ENCODE peak calls at places on chromosomes 2 and 18, in nine cellular contexts. F is PC-9, R is PC-3, X is astrocyte, U is brain microvascular endothelial cell, K is cardiac muscle cell, B is heart left ventricle, N is tibial artery, C is neural progenitor cell. I is an unnamed sample.
A peak's percentile ranks its signal among the peaks of the same experiment; 100 is the strongest.

GRCh38 chr2:218727502-218728165 is 17.0 kb downstream of the TTLL4 start:
- DNase-seq in F (no peak), R (peak; percentile 65), X (no peak), U (no peak), K (peak; percentile 47), B (no peak), N (no peak), C (no peak), I (no peak)

GRCh38 chr18:45522371-45522770 is 92.9 kb upstream of the SLC14A2 start:
- DNase-seq in F (no peak), R (no peak), X (peak; percentile 90), U (peak; percentile 33), K (peak; percentile 61), B (no peak), N (peak; percentile 73), C (no peak), I (peak; percentile 39)

GRCh38 chr2:136932700-136933099 is 167.4 kb downstream of the THSD7B start:
- DNase-seq in F (no peak), R (peak; percentile 61), X (no peak), U (peak; percentile 45), K (no peak), B (no peak), N (no peak), C (peak; percentile 67), I (no peak)

GRCh38 chr2:10712186-10712809 is 9.1 kb upstream of the ATP6V1C2 start:
- DNase-seq in F (no peak), R (no peak), X (no peak), U (no peak), K (no peak), B (no peak), N (no peak), C (no peak), I (no peak)

GRCh38 chr2:163191372-163191771 is 352.8 kb upstream of the KCNH7 start:
- DNase-seq in F (peak; percentile 4), R (peak; percentile 61), X (peak; percentile 29), U (peak; percentile 39), K (peak; percentile 74), B (no peak), N (no peak), C (peak; percentile 62), I (no peak)

GRCh38 chr18:37251679-37252078 is 313.9 kb downstream of the CELF4 start:
- DNase-seq in F (peak; percentile 23), R (peak; percentile 49), X (no peak), U (no peak), K (peak; percentile 10), B (no peak), N (no peak), C (no peak), I (no peak)

GRCh38 chr2:45119038-45119437 is 109.8 kb upstream of the SIX2 start:
- DNase-seq in F (peak; percentile 35), R (peak; percentile 80), X (peak; percentile 72), U (peak; percentile 40), K (peak; percentile 50), B (no peak), N (no peak), C (no peak), I (no peak)

GRCh38 chr2:55090702-55091101 is 40.5 kb upstream of the RTN4 start:
- DNase-seq in F (no peak), R (no peak), X (no peak), U (no peak), K (no peak), B (no peak), N (no peak), C (no peak), I (no peak)

GRCh38 chr2:118431997-118432396 is 343.7 kb downstream of the INSIG2 start:
- DNase-seq in F (no peak), R (no peak), X (no peak), U (no peak), K (no peak), B (no peak), N (no peak), C (no peak), I (no peak)

GRCh38 chr2:241003369-241003768 is 5.0 kb downstream of the SNED1 start:
- DNase-seq in F (no peak), R (no peak), X (no peak), U (no peak), K (no peak), B (no peak), N (no peak), C (no peak), I (no peak)

GRCh38 chr2:207394812-207395534 is 134.8 kb upstream of the CREB1 start:
- DNase-seq in F (peak; percentile 79), R (peak; percentile 99), X (peak; percentile 100), U (peak; percentile 100), K (peak; percentile 98), B (peak; percentile 25), N (no peak), C (no peak), I (peak; percentile 93)

GRCh38 chr2:223758131-223758840 is 79.1 kb downstream of the AP1S3 start:
- DNase-seq in F (no peak), R (no peak), X (no peak), U (no peak), K (no peak), B (no peak), N (no peak), C (no peak), I (no peak)

GRCh38 chr2:100125641-100126040 is 16.7 kb downstream of the AFF3 start:
- DNase-seq in F (no peak), R (no peak), X (no peak), U (no peak), K (no peak), B (no peak), N (no peak), C (no peak), I (no peak)
- H3K27me3 ChIP-seq in F (peaks cover 63% of the 10 kb centered on the region), R (no peaks in the 10 kb centered on the region), X (no peaks in the 10 kb centered on the region), U (no peaks in the 10 kb centered on the region), K (peaks cover 6% of the 10 kb centered on the region), B (no peaks in the 10 kb centered on the region), N (no peaks in the 10 kb centered on the region), C (peaks cover 92% of the 10 kb centered on the region), I (no peaks in the 10 kb centered on the region)

DNA sequence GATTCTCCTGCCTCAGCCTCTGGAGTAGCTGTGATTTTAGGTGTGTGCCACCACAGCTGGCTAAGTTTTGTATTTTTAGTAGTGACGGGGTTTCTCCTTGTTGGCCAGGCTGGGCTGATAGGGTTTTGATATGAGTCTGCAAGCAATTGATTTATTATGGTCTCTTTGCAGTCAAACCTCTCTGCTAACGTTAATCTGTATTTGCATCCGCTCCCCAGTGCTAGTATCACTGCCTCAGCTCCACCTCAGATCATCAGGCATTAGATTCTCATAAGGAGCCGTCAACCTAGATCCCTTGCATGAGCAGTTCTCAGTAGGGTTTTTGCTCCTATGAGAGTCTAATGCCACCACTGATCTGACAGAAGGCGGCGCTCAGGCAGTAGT is 19.0 kb downstream of the HAT1 start:
- DNase-seq in F (no peak), R (no peak), X (no peak), U (no peak), K (no peak), B (no peak), N (no peak), C (no peak), I (no peak)
- TF ChIP-seq CTCF in F (no peak), R (no peak), X (no peak), U (no peak), K (no peak), B (no peak), N (no peak), C (no peak), I (no peak)

GRCh38 chr18:26652501-26652900 is 104.1 kb upstream of the KCTD1 start:
- DNase-seq in F (no peak), R (no peak), X (no peak), U (no peak), K (no peak), B (no peak), N (no peak), C (peak; percentile 13), I (no peak)
- H3K27me3 ChIP-seq in F (no peaks in the 10 kb centered on the region), R (peaks cover 13% of the 10 kb centered on the region), X (peaks cover 21% of the 10 kb centered on the region), U (peaks cover 15% of the 10 kb centered on the region), K (peaks cover 20% of the 10 kb centered on the region), B (no peaks in the 10 kb centered on the region), N (no peaks in the 10 kb centered on the region), C (peaks cover 42% of the 10 kb centered on the region), I (peaks cover 20% of the 10 kb centered on the region)

DNA sequence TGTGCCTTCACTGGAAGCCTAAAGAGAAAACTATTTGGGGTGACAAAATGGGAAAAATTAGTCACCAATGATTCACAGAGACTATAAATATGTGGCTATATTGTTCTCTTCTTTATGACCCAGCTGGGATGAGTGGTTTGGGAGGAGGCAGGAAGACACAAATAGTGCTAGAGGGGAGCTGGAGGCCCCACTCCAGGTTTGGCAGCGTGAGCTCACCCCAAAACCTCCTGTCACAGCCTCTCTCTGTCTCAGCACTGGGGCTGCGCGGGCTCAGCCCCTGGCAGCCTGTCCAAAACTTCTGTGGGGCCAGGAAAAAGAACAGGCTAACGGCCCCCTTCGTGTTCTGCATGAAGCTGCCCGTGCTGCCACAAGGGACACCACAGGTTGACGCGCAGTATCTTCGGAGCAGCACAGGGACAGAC is 73.2 kb upstream of the LCLAT1 start:
- DNase-seq in F (no peak), R (peak; percentile 86), X (peak; percentile 68), U (peak; percentile 18), K (peak; percentile 24), B (no peak), N (no peak), C (no peak), I (peak; percentile 41)
- TF ChIP-seq CTCF in F (no peak), R (no peak), X (no peak), U (peak; percentile 14), K (no peak), B (no peak), N (no peak), C (no peak), I (peak; percentile 24)

GRCh38 chr2:98378901-98379300 is 32.6 kb downstream of the CNGA3 start:
- DNase-seq in F (peak; percentile 31), R (peak; percentile 59), X (peak; percentile 78), U (no peak), K (peak; percentile 92), B (peak; percentile 77), N (no peak), C (no peak), I (no peak)

GRCh38 chr2:98379311-98380202 is 33.3 kb downstream of the CNGA3 start:
- DNase-seq in F (no peak), R (no peak), X (peak; percentile 10), U (no peak), K (peak; percentile 36), B (no peak), N (no peak), C (no peak), I (no peak)

GRCh38 chr2:98381494-98381893 is 35.2 kb downstream of the CNGA3 start:
- DNase-seq in F (no peak), R (no peak), X (no peak), U (no peak), K (no peak), B (no peak), N (no peak), C (no peak), I (no peak)

GRCh38 chr2:98382086-98382485 is 35.8 kb downstream of the CNGA3 start:
- DNase-seq in F (no peak), R (no peak), X (no peak), U (no peak), K (no peak), B (no peak), N (no peak), C (no peak), I (no peak)

DNA sequence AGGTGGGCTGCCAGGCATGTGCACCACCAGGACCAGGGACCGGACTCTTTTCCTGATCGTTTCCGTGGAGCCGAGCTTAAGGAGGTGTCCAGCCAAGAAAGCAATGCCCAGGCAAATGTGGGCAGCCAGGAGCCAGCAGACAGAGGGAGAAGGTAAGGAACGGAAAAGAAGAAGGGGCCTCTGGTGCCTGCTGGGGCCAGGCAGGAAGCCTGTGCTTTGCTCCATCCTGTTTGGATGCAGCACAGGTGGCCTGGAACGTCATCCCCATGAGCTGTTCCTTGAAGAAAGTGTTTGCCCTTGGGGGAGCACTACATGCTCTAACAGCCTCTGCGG is 33.9 kb downstream of the CNGA3 start:
- DNase-seq in F (no peak), R (no peak), X (no peak), U (no peak), K (no peak), B (no peak), N (no peak), C (no peak), I (no peak)
- H3K27me3 ChIP-seq in F (peaks cover 10% of the 10 kb centered on the region), R (no peaks in the 10 kb centered on the region), X (peaks cover 7% of the 10 kb centered on the region), U (peaks cover 16% of the 10 kb centered on the region), K (peaks cover under 1% of the 10 kb centered on the region), B (no peaks in the 10 kb centered on the region), N (peaks cover 33% of the 10 kb centered on the region), C (no peaks in the 10 kb centered on the region), I (peaks cover 5% of the 10 kb centered on the region)